ENCODE peak calls at places on chromosomes 3 and 15, in six cellular contexts. K, J, M, W, N and O are unnamed samples.

GRCh38 chr15:67480741-67481140 is 40.2 kb upstream of the C15orf61 start:
- DNase-seq in M (no peak), K (no peak), W (no peak), N (no peak), J (no peak), O (no peak)

GRCh38 chr3:71488391-71488809 is 95.1 kb downstream of the FOXP1 start:
- DNase-seq in K (no peak), N (no peak), J (no peak), M (no peak), W (no peak), O (peak; percentile 33)

GRCh38 chr3:185959609-185960517 is 22.0 kb upstream of the TRA2B start:
- DNase-seq in W (no peak), J (no peak), N (peak; percentile 11), K (peak; percentile 42), M (peak; percentile 88), O (no peak)

GRCh38 chr15:89492934-89493631 is 3.3 kb downstream of the RHCG start:
- DNase-seq in M (no peak), W (no peak), J (no peak), N (no peak), K (no peak), O (no peak)

GRCh38 chr15:39312984-39313383 is 267.9 kb upstream of the THBS1 start:
- DNase-seq in M (peak; percentile 23), J (no peak), K (no peak), N (peak; percentile 51), W (no peak), O (no peak)

GRCh38 chr15:31268911-31269784 is 57.5 kb upstream of the KLF13 start:
- DNase-seq in K (no peak), N (peak; percentile 95), W (peak; percentile 41), M (no peak), J (no peak), O (no peak)

GRCh38 chr3:159263750-159264561 is 462.1 kb downstream of the MFSD1 start:
- DNase-seq in M (peak; percentile 68), N (peak; percentile 57), J (peak; percentile 56), K (peak; percentile 68), W (peak; percentile 31), O (peak; percentile 65)

GRCh38 chr3:69160525-69160924 is 38.1 kb upstream of the LMOD3 start:
- DNase-seq in N (no peak), J (no peak), W (no peak), K (no peak), M (no peak), O (no peak)

GRCh38 chr15:78064544-78064943 is 13.0 kb downstream of the TBC1D2B start:
- DNase-seq in W (no peak), M (no peak), N (no peak), J (no peak), K (no peak), O (no peak)

GRCh38 chr15:80550910-80551265 is 144.2 kb upstream of the ABHD17C start:
- DNase-seq in J (no peak), W (no peak), M (peak; percentile 47), N (no peak), K (peak; percentile 66), O (no peak)

GRCh38 chr3:42660898-42661297 is 7.4 kb downstream of the ZBTB47 start:
- DNase-seq in N (no peak), J (no peak), W (no peak), K (no peak), M (no peak), O (no peak)

GRCh38 chr3:10466186-10466585 is 39.2 kb downstream of the ATP2B2 start:
- DNase-seq in N (no peak), M (peak; percentile 8), J (no peak), K (no peak), W (no peak), O (no peak)